ENCODE peak calls at places on chromosomes 16 and 17, in five cellular contexts. Q, T, B, S and N are unnamed samples. For H3K9me3, the result is how much of the 10 kb centered on the place peaks cover.

GRCh38 chr16:57422026-57422944 is 17.7 kb downstream of the CCL17 start:
- DNase-seq in Q (no peak), T (peak), B (no peak), S (peak), N (peak)

GRCh38 chr17:4950757-4951204 is at the start of gene ENO3:
- DNase-seq in Q (no peak), T (no peak), B (no peak), S (peak), N (no peak)

GRCh38 chr16:25033852-25034251 is 18.7 kb upstream of the ARHGAP17 start:
- DNase-seq in Q (no peak), T (no peak), B (no peak), S (no peak), N (no peak)

GRCh38 chr17:57578608-57578990 is 166.5 kb downstream of the CCDC182 start:
- DNase-seq in Q (peak), T (no peak), B (no peak), S (no peak), N (no peak)

GRCh38 chr17:1568950-1569810 is 6.6 kb upstream of the PITPNA start:
- DNase-seq in Q (no peak), T (no peak), B (no peak), S (no peak), N (no peak)

GRCh38 chr17:74408262-74408661 is 23.6 kb upstream of the GPRC5C start:
- DNase-seq in Q (no peak), T (no peak), B (no peak), S (no peak), N (peak)

GRCh38 chr17:21214777-21215541 is 998 bp upstream of the TMEM11 start:
- DNase-seq in Q (no peak), T (no peak), B (peak), S (peak), N (no peak)

GRCh38 chr16:62201911-62202310 is 165.7 kb upstream of the CDH8 start:
- DNase-seq in Q (no peak), T (no peak), B (no peak), S (no peak), N (no peak)

GRCh38 chr16:57303021-57303909 is 18.8 kb upstream of the PLLP start:
- DNase-seq in Q (no peak), T (no peak), B (peak), S (no peak), N (no peak)

GRCh38 chr17:48720263-48721008 is 1.9 kb downstream of the PRAC1 start:
- DNase-seq in Q (no peak), T (no peak), B (no peak), S (no peak), N (no peak)

GRCh38 chr16:1706386-1707192 is 594 bp downstream of the MAPK8IP3 start:
- DNase-seq in Q (no peak), T (no peak), B (no peak), S (peak), N (no peak)

GRCh38 chr17:35084987-35085386 is 21.5 kb upstream of the RFFL start:
- DNase-seq in Q (no peak), T (peak), B (no peak), S (no peak), N (no peak)

GRCh38 chr16:711084-711483 is 3.8 kb upstream of the METRN start:
- DNase-seq in Q (no peak), T (no peak), B (no peak), S (no peak), N (no peak)

GRCh38 chr17:51734462-51734861 is 424.1 kb downstream of the CA10 start:
- DNase-seq in Q (no peak), T (no peak), B (no peak), S (peak), N (no peak)

GRCh38 chr17:65013613-65014391 is 42.7 kb downstream of the GNA13 start:
- DNase-seq in Q (no peak), T (no peak), B (no peak), S (no peak), N (no peak)

GRCh38 chr17:33370384-33370783 is 77.3 kb upstream of the ASIC2 start:
- DNase-seq in Q (no peak), T (no peak), B (no peak), S (no peak), N (no peak)

GRCh38 chr16:11393366-11393765 is 48.1 kb downstream of the RMI2 start:
- DNase-seq in Q (no peak), T (no peak), B (peak), S (no peak), N (no peak)

GRCh38 chr17:50865060-50865867 is 890 bp downstream of the TOB1 start:
- DNase-seq in Q (no peak), T (peak), B (peak), S (peak), N (peak)

GRCh38 chr17:77372444-77373297 is 231.9 kb downstream of the SEC14L1 start:
- DNase-seq in Q (no peak), T (peak), B (peak), S (peak), N (peak)

GRCh38 chr16:72991211-72991610 is 56.7 kb downstream of the ZFHX3 start:
- DNase-seq in Q (no peak), T (no peak), B (no peak), S (no peak), N (no peak)

GRCh38 chr17:41322903-41323895 is 7.7 kb upstream of the KRTAP17-1 start:
- DNase-seq in Q (no peak), T (no peak), B (no peak), S (no peak), N (no peak)

GRCh38 chr16:1158456-1159324 is 5.8 kb downstream of the CACNA1H start:
- DNase-seq in Q (no peak), T (no peak), B (no peak), S (no peak), N (no peak)

GRCh38 chr17:488993-489757 is 136.6 kb upstream of the RPH3AL start:
- DNase-seq in Q (no peak), T (peak), B (no peak), S (no peak), N (no peak)

GRCh38 chr17:10285896-10286295 is 86.9 kb downstream of the MYH13 start:
- DNase-seq in Q (no peak), T (no peak), B (no peak), S (no peak), N (no peak)

GRCh38 chr17:2867441-2868424 is 71.5 kb downstream of the RAP1GAP2 start:
- DNase-seq in Q (no peak), T (no peak), B (no peak), S (peak), N (no peak)

GRCh38 chr16:82658796-82659195 is 32.0 kb downstream of the CDH13 start:
- DNase-seq in Q (no peak), T (no peak), B (no peak), S (no peak), N (no peak)

GRCh38 chr17:29376667-29377268 is 13.4 kb upstream of the TAOK1 start:
- DNase-seq in Q (no peak), T (no peak), B (no peak), S (no peak), N (no peak)

GRCh38 chr16:11497851-11498289 is 88.8 kb downstream of the LITAF start:
- DNase-seq in Q (no peak), T (peak), B (no peak), S (no peak), N (no peak)

GRCh38 chr16:53440125-53440524 is 5.9 kb downstream of the RBL2 start:
- DNase-seq in Q (no peak), T (no peak), B (no peak), S (no peak), N (no peak)

GRCh38 chr17:54900457-54901229 is at the start of gene TOM1L1:
- DNase-seq in Q (no peak), T (no peak), B (no peak), S (peak), N (peak)

GRCh38 chr16:49491736-49492089 is 118.1 kb downstream of the C16orf78 start:
- DNase-seq in Q (no peak), T (peak), B (peak), S (no peak), N (no peak)

GRCh38 chr16:86092586-86093480 is 193.9 kb downstream of the IRF8 start:
- DNase-seq in Q (no peak), T (no peak), B (peak), S (no peak), N (no peak)

GRCh38 chr17:39820541-39820940 is 43.6 kb downstream of the IKZF3 start:
- DNase-seq in Q (no peak), T (no peak), B (no peak), S (no peak), N (no peak)

GRCh38 chr17:39826334-39826733 is 37.8 kb downstream of the IKZF3 start:
- DNase-seq in Q (no peak), T (no peak), B (no peak), S (no peak), N (no peak)

GRCh38 chr17:39822051-39822450 is 42.1 kb downstream of the IKZF3 start:
- DNase-seq in Q (no peak), T (no peak), B (no peak), S (no peak), N (no peak)

GRCh38 chr17:39820987-39821386 is 43.1 kb downstream of the IKZF3 start:
- DNase-seq in Q (no peak), T (no peak), B (no peak), S (no peak), N (no peak)

DNA sequence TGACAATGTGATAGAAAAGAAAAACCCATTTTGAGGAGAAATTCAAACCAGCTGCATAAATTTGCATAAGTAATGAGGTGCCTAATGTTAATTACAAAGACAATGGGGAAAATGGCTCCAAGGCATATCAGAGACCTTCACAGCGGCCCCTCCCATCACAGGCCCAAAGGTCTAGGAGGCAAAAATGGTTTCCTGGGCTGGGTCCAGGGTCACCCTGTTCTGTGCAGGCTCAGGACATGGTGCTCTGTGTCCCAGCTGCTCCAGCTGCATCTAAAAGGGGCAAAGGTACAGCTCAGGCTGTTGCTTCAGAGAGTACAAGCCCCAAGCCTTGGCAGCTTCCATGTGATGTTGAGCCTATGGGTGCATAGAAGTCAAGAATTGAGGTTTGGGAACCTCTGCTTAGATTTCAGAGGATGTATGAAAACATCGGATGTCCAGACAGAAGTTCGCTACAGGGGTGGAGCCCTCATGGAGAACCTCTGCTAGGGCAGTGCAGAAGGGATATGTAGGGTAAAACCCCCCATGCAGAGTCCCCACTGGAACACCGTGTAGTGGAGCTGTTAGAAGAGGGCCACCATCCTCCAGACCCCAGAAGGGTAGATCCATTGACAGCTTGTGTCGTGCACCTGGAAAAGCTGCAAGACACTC is 40.6 kb downstream of the IKZF3 start:
- DNase-seq in Q (no peak), T (no peak), B (no peak), S (no peak), N (no peak)
- H3K9me3 ChIP-seq in Q (half or more), T (under half), B (under half), S (under half), N (under half)

GRCh38 chr16:27330542-27330941 is 16.8 kb downstream of the IL4R start:
- DNase-seq in Q (no peak), T (peak), B (peak), S (no peak), N (no peak)

GRCh38 chr16:27333104-27333503 is 19.3 kb downstream of the IL4R start:
- DNase-seq in Q (no peak), T (no peak), B (peak), S (no peak), N (no peak)

GRCh38 chr16:27333549-27333948 is 19.8 kb downstream of the IL4R start:
- DNase-seq in Q (no peak), T (no peak), B (peak), S (no peak), N (no peak)

GRCh38 chr16:27334192-27334764 is 20.5 kb downstream of the IL4R start:
- DNase-seq in Q (no peak), T (no peak), B (no peak), S (no peak), N (no peak)

DNA sequence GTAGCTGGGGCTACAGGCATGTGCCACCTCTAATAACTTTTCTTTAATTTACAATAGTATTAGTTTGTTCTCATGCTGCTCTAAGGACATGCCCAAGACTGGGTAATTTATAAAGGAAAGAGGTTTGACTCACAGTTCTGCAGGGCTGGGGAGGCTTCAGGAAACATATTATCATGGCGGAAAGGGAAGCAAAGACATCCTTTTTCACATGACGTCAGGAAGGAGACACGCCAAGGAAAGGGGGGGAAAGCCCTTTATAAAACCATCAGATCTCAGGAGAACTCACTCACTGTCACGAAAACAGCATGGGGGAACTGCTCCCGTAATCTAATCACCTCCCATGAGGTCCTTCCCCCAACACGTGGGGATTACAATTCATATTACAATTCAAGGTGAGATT is 18.3 kb downstream of the IL4R start:
- DNase-seq in Q (no peak), T (peak), B (peak), S (no peak), N (no peak)
- TF ChIP-seq POLR2AphosphoS5 in Q (no peak), T (peak), B (no peak), S (no peak), N (peak)

DNA sequence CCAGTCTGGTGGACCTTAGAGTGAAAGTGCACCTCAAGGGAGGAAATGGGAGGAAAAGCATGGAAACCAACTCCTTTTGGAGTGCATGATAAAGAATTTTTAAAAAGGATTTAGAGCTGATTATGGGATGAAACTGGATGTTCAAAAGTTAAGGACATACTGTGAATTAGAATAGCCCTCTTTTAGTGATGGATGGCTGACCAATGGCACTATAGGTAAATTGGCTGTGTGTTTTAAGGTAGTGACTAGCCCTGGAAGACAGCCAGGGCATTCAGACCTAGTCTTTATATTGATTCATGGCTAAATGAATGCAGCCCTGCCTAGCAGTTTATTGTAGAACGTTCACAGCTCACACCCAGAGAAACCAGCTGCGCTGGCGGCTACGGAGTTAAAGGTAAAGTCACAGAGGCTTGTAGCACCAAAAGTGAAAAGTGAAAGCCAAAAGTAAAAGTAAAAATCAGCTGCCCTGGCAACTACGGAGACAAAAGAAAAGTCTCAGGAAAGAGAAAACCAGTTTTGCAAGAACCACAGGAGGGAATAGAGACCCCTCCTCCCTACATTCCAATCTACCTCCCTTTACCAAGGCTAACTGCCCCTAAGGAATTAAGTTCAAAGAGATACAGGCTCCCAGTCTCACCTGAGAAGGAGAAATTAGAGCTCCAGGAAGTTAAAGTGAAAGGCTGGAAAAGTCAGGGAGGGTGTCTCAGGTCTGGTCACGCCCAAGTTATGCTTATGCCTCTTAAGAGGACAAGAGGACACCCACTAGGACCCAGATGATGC is 21.8 kb downstream of the ACSM1 start:
- DNase-seq in Q (peak), T (peak), B (peak), S (peak), N (peak)
- H3K4me3 ChIP-seq in Q (peak), T (no peak), B (peak), S (peak), N (peak)

GRCh38 chr16:64866026-64866425 is 255.8 kb downstream of the CDH11 start:
- DNase-seq in Q (no peak), T (no peak), B (no peak), S (no peak), N (no peak)

GRCh38 chr16:64870859-64871258 is 251.0 kb downstream of the CDH11 start:
- DNase-seq in Q (no peak), T (no peak), B (no peak), S (no peak), N (no peak)

GRCh38 chr16:64864232-64864803 is 257.5 kb downstream of the CDH11 start:
- DNase-seq in Q (no peak), T (no peak), B (no peak), S (no peak), N (no peak)

GRCh38 chr16:64865037-64865696 is 256.7 kb downstream of the CDH11 start:
- DNase-seq in Q (no peak), T (no peak), B (no peak), S (no peak), N (no peak)
- H3K9me3 ChIP-seq in Q (under half), T (under half), B (under half), S (under half), N (under half)

GRCh38 chr16:19765860-19766553 is 47.9 kb downstream of the IQCK start:
- DNase-seq in Q (no peak), T (peak), B (no peak), S (no peak), N (peak)
- TF ChIP-seq POLR2AphosphoS5 in Q (no peak), T (peak), B (no peak), S (no peak), N (no peak)

DNA sequence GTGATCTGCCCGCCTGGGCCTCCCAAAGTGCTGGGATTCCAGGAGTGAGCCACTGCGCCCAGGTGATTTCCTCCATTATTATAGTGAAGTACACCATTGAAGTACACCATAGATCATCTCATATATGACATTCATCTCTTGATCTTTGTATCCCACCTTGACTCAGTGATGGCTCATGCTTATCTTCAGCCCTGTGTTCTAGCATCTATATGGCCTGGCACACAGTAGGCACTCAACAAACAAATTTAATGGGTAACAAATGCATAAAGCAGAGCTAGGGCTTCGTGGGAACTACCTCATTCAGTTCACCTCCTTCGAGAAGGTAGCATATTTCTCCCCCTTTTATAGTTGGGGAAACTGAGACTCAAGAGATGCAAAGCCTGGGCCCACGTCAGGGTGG is 952 bp downstream of the ENKD1 start:
- DNase-seq in Q (no peak), T (no peak), B (no peak), S (no peak), N (no peak)
- H3K4me3 ChIP-seq in Q (peak), T (no peak), B (peak), S (peak), N (peak)

DNA sequence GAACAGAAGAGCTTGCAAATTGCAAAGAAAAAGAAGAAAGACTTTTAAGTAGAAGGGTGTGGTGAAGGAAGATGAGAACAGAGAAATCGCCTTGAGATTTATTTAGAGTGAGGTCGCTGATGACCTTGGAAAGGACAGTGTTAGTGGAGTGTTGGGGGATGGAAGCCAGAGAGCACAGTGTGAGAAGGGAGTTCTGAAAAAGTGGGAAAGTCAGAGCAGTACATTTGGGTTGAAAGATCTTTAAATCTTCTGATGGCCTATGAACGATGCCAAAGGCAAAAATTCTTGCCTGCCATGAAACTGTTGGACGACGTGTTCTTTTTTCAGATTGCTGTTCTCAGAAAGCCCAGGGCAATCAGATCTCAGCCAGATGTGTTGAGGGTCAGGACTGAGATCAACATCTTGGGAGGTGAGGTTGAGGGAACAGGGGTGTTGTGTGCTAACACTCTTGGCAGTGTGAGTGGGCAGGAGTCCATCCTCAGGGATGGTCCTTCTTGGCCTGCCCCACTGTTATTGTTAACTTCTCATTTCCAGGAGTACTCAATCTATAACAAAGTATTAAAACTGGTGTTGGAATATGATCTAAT is 330.1 kb downstream of the MAP2K6 start:
- DNase-seq in Q (no peak), T (no peak), B (no peak), S (no peak), N (no peak)
- H3K9me3 ChIP-seq in Q (under half), T (under half), B (under half), S (under half), N (under half)